ENCODE peak calls at places on chromosomes 5 and 9, in four cellular contexts. D is CD8-positive, alpha-beta memory T cell; V is SK-N-SH; N is PC-3. M is an unnamed sample.

GRCh38 chr5:178304761-178305645 is 72.4 kb upstream of the PHYKPL start:
- DNase-seq in D (no peak), V (no peak), N (peak; percentile 82), M (peak; percentile 16)

GRCh38 chr5:67414712-67415111 is 218.1 kb upstream of the CD180 start:
- DNase-seq in D (no peak), V (no peak), N (no peak), M (no peak)

GRCh38 chr5:154728884-154729283 is 26.3 kb upstream of the LARP1 start:
- DNase-seq in D (no peak), V (no peak), N (no peak), M (no peak)

GRCh38 chr5:15375557-15375956 is 124.4 kb upstream of the FBXL7 start:
- DNase-seq in D (no peak), V (no peak), N (no peak), M (no peak)

GRCh38 chr5:53099546-53099945 is 10.0 kb downstream of the MOCS2 start:
- DNase-seq in D (no peak), V (no peak), N (no peak), M (no peak)

GRCh38 chr5:10536931-10537579 is 26.8 kb upstream of the ANKRD33B start:
- DNase-seq in D (no peak), V (no peak), N (no peak), M (no peak)

GRCh38 chr5:157165668-157166067 is 396 bp downstream of the GARIN3 start:
- DNase-seq in D (no peak), V (no peak), N (no peak), M (no peak)

GRCh38 chr9:3467593-3468219 is 58.1 kb downstream of the RFX3 start:
- DNase-seq in D (peak; percentile 75), V (peak; percentile 50), N (peak; percentile 55), M (peak; percentile 43)

GRCh38 chr9:77533678-77534077 is 114.4 kb downstream of the GNA14 start:
- DNase-seq in D (no peak), V (no peak), N (no peak), M (no peak)

GRCh38 chr9:4027616-4028015 is 272.3 kb downstream of the GLIS3 start:
- DNase-seq in D (no peak), V (no peak), N (no peak), M (no peak)

GRCh38 chr5:63959177-63959982 is 2.9 kb downstream of the HTR1A start:
- DNase-seq in D (no peak), V (peak; percentile 7), N (peak; percentile 8), M (peak; percentile 54)

GRCh38 chr5:136729901-136730355 is 364.6 kb upstream of the TRPC7 start:
- DNase-seq in D (no peak), V (peak; percentile 12), N (peak; percentile 94), M (no peak)

GRCh38 chr5:127925916-127926315 is 157.7 kb upstream of the SLC12A2 start:
- DNase-seq in D (no peak), V (no peak), N (peak; percentile 62), M (no peak)

GRCh38 chr5:157143127-157143959 is 678 bp upstream of the MED7 start:
- DNase-seq in D (peak; percentile 71), V (peak; percentile 64), N (no peak), M (peak; percentile 88)

GRCh38 chr9:20611751-20612287 is 10.5 kb downstream of the MLLT3 start:
- DNase-seq in D (no peak), V (peak; percentile 9), N (peak; percentile 74), M (no peak)

GRCh38 chr9:74666625-74667316 is 169.6 kb downstream of the RORB start:
- DNase-seq in D (no peak), V (no peak), N (no peak), M (no peak)

GRCh38 chr5:173434270-173434669 is 106.1 kb upstream of the STC2 start:
- DNase-seq in D (no peak), V (no peak), N (no peak), M (no peak)

GRCh38 chr9:19113964-19114679 is 11.4 kb upstream of the HAUS6 start:
- DNase-seq in D (no peak), V (no peak), N (no peak), M (no peak)

GRCh38 chr5:143064207-143064606 is 294.0 kb downstream of the ARHGAP26 start:
- DNase-seq in D (no peak), V (no peak), N (peak; percentile 35), M (no peak)

GRCh38 chr9:98529841-98530240 is 178.9 kb downstream of the GABBR2 start:
- DNase-seq in D (no peak), V (no peak), N (no peak), M (no peak)

GRCh38 chr9:81410201-81410600 is 279.1 kb downstream of the TLE1 start:
- DNase-seq in D (no peak), V (no peak), N (peak; percentile 90), M (no peak)

GRCh38 chr5:132260714-132261615 is 3.5 kb downstream of the PDLIM4 start:
- DNase-seq in D (no peak), V (no peak), N (peak; percentile 80), M (peak; percentile 82)

GRCh38 chr9:16718296-16718695 is 152.2 kb downstream of the BNC2 start:
- DNase-seq in D (no peak), V (no peak), N (no peak), M (no peak)
- H3K4me1 ChIP-seq in D (no peaks in the 10 kb centered on the region), V (peaks cover 10% of the 10 kb centered on the region), N (peaks cover 15% of the 10 kb centered on the region), M (peaks cover 2% of the 10 kb centered on the region)

GRCh38 chr9:109117856-109118801 is 1.6 kb downstream of the TMEM245 start:
- DNase-seq in D (peak; percentile 67), V (peak; percentile 22), N (peak; percentile 88), M (peak; percentile 76)

GRCh38 chr9:109114670-109115069 is 5.1 kb downstream of the TMEM245 start:
- DNase-seq in D (no peak), V (no peak), N (peak; percentile 69), M (no peak)

GRCh38 chr9:109113239-109113638 is 6.5 kb downstream of the TMEM245 start:
- DNase-seq in D (no peak), V (no peak), N (no peak), M (no peak)

GRCh38 chr9:109113892-109114609 is 5.7 kb downstream of the TMEM245 start:
- DNase-seq in D (no peak), V (no peak), N (no peak), M (no peak)

DNA sequence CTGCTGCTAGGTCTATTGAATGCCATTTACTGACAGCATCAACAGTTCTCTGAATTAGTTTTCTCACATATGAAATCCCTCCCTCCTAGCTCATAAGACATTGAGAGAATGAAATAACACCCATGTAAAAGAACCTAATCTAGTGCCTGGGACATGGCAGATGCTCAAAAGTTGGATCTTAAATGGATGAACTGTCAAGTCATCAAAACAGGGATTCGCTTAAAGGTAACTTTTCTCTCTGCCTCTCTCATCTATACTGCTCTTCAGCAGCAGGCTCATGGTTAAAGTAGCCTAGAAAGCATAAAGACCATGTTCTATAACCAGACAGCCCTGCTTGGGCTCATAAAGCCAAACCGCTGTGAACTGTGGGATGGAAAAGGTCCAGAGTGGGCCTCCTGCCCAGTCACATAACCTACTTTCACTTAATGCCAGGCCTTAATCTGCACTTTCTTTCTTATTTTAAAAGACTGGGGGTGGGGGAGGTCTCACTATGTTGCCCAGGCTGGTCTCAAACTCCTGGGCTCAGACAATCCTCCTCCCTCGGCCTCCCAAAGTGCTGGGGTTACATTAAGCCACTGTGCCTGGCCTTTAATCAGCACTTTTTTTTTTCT is 3.7 kb downstream of the TMEM245 start:
- DNase-seq in D (no peak), V (no peak), N (no peak), M (peak; percentile 52)
- H3K27ac ChIP-seq in D (no peak overlapping the region), V (no peak overlapping the region), N (no peak overlapping the region), M (peak overlapping the region; percentile 56)

DNA sequence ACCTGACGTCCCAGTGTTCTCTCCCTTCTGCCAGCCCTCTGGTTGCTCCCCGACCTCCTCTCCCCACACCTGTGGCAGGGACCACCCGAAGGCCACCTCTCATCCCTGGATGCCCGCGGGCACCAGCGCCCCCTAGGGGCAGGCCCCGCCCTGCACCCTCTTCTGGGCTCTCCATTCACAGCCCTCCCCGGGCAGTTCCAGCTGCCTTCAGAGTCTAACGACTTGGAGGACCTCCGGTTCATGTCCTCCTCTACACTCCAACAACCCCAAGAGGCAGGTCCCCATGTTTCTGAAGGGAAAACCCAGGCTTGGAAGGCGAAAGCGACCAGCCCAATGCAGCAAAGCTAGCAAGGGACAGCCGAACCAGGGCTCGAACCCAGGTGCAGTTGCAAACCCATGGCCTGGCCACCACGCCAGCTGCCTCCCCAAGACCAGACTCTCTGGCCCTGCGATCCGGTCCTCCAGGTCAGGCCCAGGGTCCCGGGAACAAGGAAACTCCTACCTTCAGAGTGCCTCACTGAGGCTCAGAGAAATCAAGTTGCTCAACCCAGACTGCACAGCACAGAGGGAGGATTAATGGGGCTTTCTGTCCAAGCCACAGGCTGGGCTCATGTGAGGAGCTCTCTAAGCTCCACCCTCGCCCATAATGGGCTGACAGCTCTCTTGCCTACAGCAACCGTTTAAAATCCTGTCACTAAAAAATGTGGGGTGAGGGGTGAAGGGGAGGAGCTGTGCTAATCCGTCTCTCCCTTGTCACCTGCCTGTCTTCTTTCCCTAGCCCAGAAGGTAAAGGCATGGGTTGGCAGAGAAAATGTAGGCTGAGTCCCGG is 89.0 kb downstream of the LMX1B start:
- DNase-seq in D (peak; percentile 48), V (peak; percentile 83), N (no peak), M (peak; percentile 77)
- H3K4me1 ChIP-seq in D (peaks cover 14% of the 10 kb centered on the region), V (no peaks in the 10 kb centered on the region), N (peaks cover 15% of the 10 kb centered on the region), M (no peaks in the 10 kb centered on the region)

GRCh38 chr9:22111871-22112247 is 102.8 kb upstream of the CDKN2B start:
- DNase-seq in D (no peak), V (no peak), N (peak; percentile 41), M (no peak)
- H3K27ac ChIP-seq in D (no peak overlapping the region), V (no peak overlapping the region), N (peak overlapping the region; percentile 35), M (no peak overlapping the region)

DNA sequence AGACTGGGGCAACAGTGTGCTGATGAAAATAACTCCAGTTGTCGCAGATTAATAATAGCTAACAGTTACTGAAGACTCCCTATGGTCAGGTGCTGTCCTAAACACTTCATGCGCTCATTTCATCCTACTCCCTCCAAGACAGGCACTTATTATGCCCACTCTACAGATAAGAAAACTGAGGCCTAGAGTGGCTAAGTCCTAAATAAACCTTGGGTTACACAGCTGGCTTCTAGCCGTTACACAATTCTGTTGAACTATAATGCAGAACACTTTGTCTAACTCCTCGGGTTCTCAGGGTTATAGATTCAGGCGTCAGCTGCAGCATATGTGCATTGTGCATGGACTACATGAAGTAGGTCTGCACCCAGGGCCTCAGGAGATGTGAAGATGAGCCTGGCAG is 103.9 kb downstream of the DAPK1 start:
- DNase-seq in D (no peak), V (no peak), N (no peak), M (no peak)
- H3K4me1 ChIP-seq in D (no peaks in the 10 kb centered on the region), V (peaks cover 6% of the 10 kb centered on the region), N (no peaks in the 10 kb centered on the region), M (peaks cover 4% of the 10 kb centered on the region)

GRCh38 chr5:16536246-16536645 is 70.6 kb upstream of the ZNF622 start:
- DNase-seq in D (no peak), V (no peak), N (peak; percentile 98), M (no peak)

GRCh38 chr5:16534280-16534679 is 68.7 kb upstream of the ZNF622 start:
- DNase-seq in D (no peak), V (no peak), N (no peak), M (peak; percentile 65)

GRCh38 chr5:16539169-16539666 is 73.6 kb upstream of the ZNF622 start:
- DNase-seq in D (no peak), V (no peak), N (peak; percentile 94), M (peak; percentile 81)

GRCh38 chr5:16538001-16538400 is 72.4 kb upstream of the ZNF622 start:
- DNase-seq in D (no peak), V (no peak), N (no peak), M (no peak)

GRCh38 chr5:16536818-16537217 is 71.2 kb upstream of the ZNF622 start:
- DNase-seq in D (no peak), V (no peak), N (no peak), M (no peak)
- H3K27ac ChIP-seq in D (no peak overlapping the region), V (no peak overlapping the region), N (peak overlapping the region; percentile 76), M (peak overlapping the region; percentile 85)

GRCh38 chr9:34628656-34629491 is at the start of gene ARID3C:
- DNase-seq in D (no peak), V (peak; percentile 84), N (peak; percentile 28), M (no peak)
- H3K4me1 ChIP-seq in D (peaks cover 16% of the 10 kb centered on the region), V (no peaks in the 10 kb centered on the region), N (no peaks in the 10 kb centered on the region), M (no peaks in the 10 kb centered on the region)